ENCODE peak calls at places on chromosome 14, in nine cellular contexts. F, L, D, C, N, J, W, K and G are unnamed samples.

GRCh38 chr14:67940476-67940875 is 120.9 kb downstream of the RAD51B start:
- DNase-seq in K (no peak), L (peak; percentile 74), W (no peak), J (no peak), N (no peak), C (no peak), F (no peak), D (no peak), G (no peak)

GRCh38 chr14:104130974-104131651 is 7.3 kb upstream of the KIF26A start:
- DNase-seq in C (no peak), J (peak; percentile 18), L (peak; percentile 4), W (peak; percentile 73), N (peak; percentile 66), K (peak; percentile 65), D (no peak), F (no peak), G (peak; percentile 62)

GRCh38 chr14:75184447-75184846 is 8.0 kb upstream of the TMED10 start:
- DNase-seq in N (no peak), C (no peak), F (no peak), J (no peak), D (no peak), K (no peak), W (no peak), L (peak; percentile 73), G (no peak)

GRCh38 chr14:84976805-84977204 is 553.1 kb upstream of the FLRT2 start:
- DNase-seq in C (no peak), N (no peak), D (no peak), F (no peak), K (no peak), W (no peak), J (no peak), L (no peak), G (no peak)

GRCh38 chr14:99930420-99931274 is 134.6 kb upstream of the EVL start:
- DNase-seq in F (no peak), L (peak; percentile 34), J (no peak), N (no peak), K (no peak), W (no peak), C (peak; percentile 11), D (no peak), G (no peak)

GRCh38 chr14:36161781-36162180 is 14.7 kb downstream of the PTCSC3 start:
- DNase-seq in L (no peak), C (no peak), N (peak; percentile 24), F (no peak), K (no peak), D (no peak), J (no peak), W (no peak), G (no peak)

GRCh38 chr14:106318700-106319099 is 792.3 kb downstream of the TMEM121 start:
- DNase-seq in J (no peak), C (peak; percentile 50), N (no peak), F (peak; percentile 51), L (no peak), K (no peak), D (no peak), W (no peak), G (peak; percentile 80)

GRCh38 chr14:20632448-20632830 is 9.1 kb downstream of the OR6S1 start:
- DNase-seq in L (no peak), C (peak; percentile 28), D (no peak), J (no peak), N (peak; percentile 14), F (no peak), K (no peak), W (no peak), G (peak; percentile 64)

GRCh38 chr14:64234877-64235651 is 59.1 kb downstream of the ESR2 start:
- DNase-seq in L (no peak), N (no peak), C (no peak), J (peak; percentile 37), D (peak; percentile 45), W (peak; percentile 40), F (no peak), K (no peak), G (no peak)

GRCh38 chr14:99774526-99775307 is 18.5 kb upstream of the EML1 start:
- DNase-seq in C (no peak), L (peak; percentile 62), N (no peak), J (no peak), K (no peak), D (no peak), W (no peak), F (no peak), G (no peak)

GRCh38 chr14:102316746-102317563 is 2.6 kb upstream of the ZNF839 start:
- DNase-seq in L (peak; percentile 91), K (peak; percentile 97), F (peak; percentile 95), W (peak; percentile 91), C (peak; percentile 95), N (peak; percentile 95), D (peak; percentile 96), J (peak; percentile 91), G (peak; percentile 99)

GRCh38 chr14:95507174-95507573 is 9.3 kb downstream of the SYNE3 start:
- DNase-seq in J (peak; percentile 78), D (peak; percentile 82), K (no peak), C (no peak), L (peak; percentile 96), W (no peak), N (no peak), F (no peak), G (peak; percentile 37)